ENCODE peak calls at places on chromosomes 13 and 19, in four cellular contexts. One of them, this sample, is unnamed.

GRCh38 chr13:106449096-106449495 is 86.4 kb downstream of the EFNB2 start:
- DNase-seq in NAMALWA: no peak
- DNase-seq in T1000: no peak
- DNase-seq in T-cell: no peak
- DNase-seq in this sample: no peak

GRCh38 chr19:21143846-21144245 is 2.0 kb downstream of the ZNF431 start:
- DNase-seq in NAMALWA: no peak
- DNase-seq in T1000: no peak
- DNase-seq in T-cell: no peak
- DNase-seq in this sample: no peak

GRCh38 chr13:62278271-62278670 is 862.6 kb upstream of the PCDH20 start:
- DNase-seq in NAMALWA: peak
- DNase-seq in T1000: no peak
- DNase-seq in T-cell: no peak
- DNase-seq in this sample: no peak

GRCh38 chr19:1064661-1065605 is 2.0 kb upstream of the ARHGAP45 start:
- DNase-seq in NAMALWA: peak
- DNase-seq in T1000: no peak
- DNase-seq in T-cell: peak
- DNase-seq in this sample: peak

GRCh38 chr13:41137241-41137640 is 4.6 kb upstream of the KBTBD6 start:
- DNase-seq in NAMALWA: no peak
- DNase-seq in T1000: no peak
- DNase-seq in T-cell: no peak
- DNase-seq in this sample: no peak

GRCh38 chr13:28329395-28330158 is 165.4 kb downstream of the FLT1 start:
- DNase-seq in NAMALWA: no peak
- DNase-seq in T1000: no peak
- DNase-seq in T-cell: no peak
- DNase-seq in this sample: peak

GRCh38 chr13:61935710-61936109 is 520.1 kb upstream of the PCDH20 start:
- DNase-seq in NAMALWA: no peak
- DNase-seq in T1000: no peak
- DNase-seq in T-cell: no peak
- DNase-seq in this sample: no peak

GRCh38 chr19:6516018-6516658 is 14.0 kb upstream of the TUBB4A start:
- DNase-seq in NAMALWA: peak
- DNase-seq in T1000: no peak
- DNase-seq in T-cell: peak
- DNase-seq in this sample: peak

GRCh38 chr13:66461021-66461420 is 769.1 kb downstream of the PCDH9 start:
- DNase-seq in NAMALWA: no peak
- DNase-seq in T1000: no peak
- DNase-seq in T-cell: no peak
- DNase-seq in this sample: no peak

GRCh38 chr19:10430505-10431253 is 10.3 kb downstream of the PDE4A start:
- DNase-seq in NAMALWA: no peak
- DNase-seq in T1000: no peak
- DNase-seq in T-cell: no peak
- DNase-seq in this sample: no peak

GRCh38 chr19:39356647-39357046 is 14.4 kb downstream of the SAMD4B start:
- DNase-seq in NAMALWA: no peak
- DNase-seq in T1000: no peak
- DNase-seq in T-cell: no peak
- DNase-seq in this sample: no peak

GRCh38 chr19:5903054-5903501 is 512 bp downstream of the NDUFA11 start:
- DNase-seq in NAMALWA: no peak
- DNase-seq in T1000: no peak
- DNase-seq in T-cell: no peak
- DNase-seq in this sample: peak

GRCh38 chr13:95481051-95481775 is 71.3 kb upstream of the CLDN10 start:
- DNase-seq in NAMALWA: no peak
- DNase-seq in T1000: no peak
- DNase-seq in T-cell: no peak
- DNase-seq in this sample: peak

GRCh38 chr13:98300956-98301641 is 124.0 kb upstream of the RNF113B start:
- DNase-seq in NAMALWA: no peak
- DNase-seq in T1000: no peak
- DNase-seq in T-cell: no peak
- DNase-seq in this sample: no peak

GRCh38 chr19:55809381-55810058 is 22.3 kb downstream of the NLRP11 start:
- DNase-seq in NAMALWA: peak
- DNase-seq in T1000: no peak
- DNase-seq in T-cell: peak
- DNase-seq in this sample: peak

GRCh38 chr19:21256722-21257121 is 72.5 kb downstream of the ZNF708 start:
- DNase-seq in NAMALWA: peak
- DNase-seq in T1000: no peak
- DNase-seq in T-cell: no peak
- DNase-seq in this sample: peak

GRCh38 chr13:33146843-33147611 is 130.8 kb downstream of the KL start:
- DNase-seq in NAMALWA: no peak
- DNase-seq in T1000: no peak
- DNase-seq in T-cell: no peak
- DNase-seq in this sample: no peak

GRCh38 chr19:10450853-10451609 is 30.7 kb downstream of the PDE4A start:
- DNase-seq in NAMALWA: peak
- DNase-seq in T1000: no peak
- DNase-seq in T-cell: no peak
- DNase-seq in this sample: no peak

GRCh38 chr13:65302691-65303090 is 1927.4 kb downstream of the PCDH9 start:
- DNase-seq in NAMALWA: no peak
- DNase-seq in T1000: no peak
- DNase-seq in T-cell: no peak
- DNase-seq in this sample: no peak

GRCh38 chr19:56707821-56708220 is 36.3 kb upstream of the ZNF835 start:
- DNase-seq in NAMALWA: no peak
- DNase-seq in T1000: no peak
- DNase-seq in T-cell: no peak
- DNase-seq in this sample: no peak